ENCODE peak calls at places on chromosomes 13 and 19, in ten cellular contexts. A is NCI-H345; L is DMS153; C is foreskin fibroblast; O is GM12865; E is left ventricle myocardium inferior; X is C1 segment of cervical spinal cord; D is activated CD8-positive, alpha-beta memory T cell treated with anti-CD3 and anti-CD28 coated beads for 4 hours; P is ascending aorta; M is cardiac muscle cell. Y is an unnamed sample.

GRCh38 chr13:41463823-41464602 is 6.7 kb downstream of the RGCC start:
- DNase-seq in A (no peak), L (no peak), C (no peak), O (peak; percentile 27), E (no peak), X (no peak), D (peak; percentile 38), P (no peak), M (no peak), Y (peak; percentile 37)

GRCh38 chr13:40922437-40923040 is 96.6 kb downstream of the ELF1 start:
- DNase-seq in A (no peak), L (no peak), C (no peak), O (no peak), E (peak; percentile 22), X (no peak), D (no peak), P (no peak), M (peak; percentile 27), Y (no peak)

GRCh38 chr19:10116866-10117616 is 2.7 kb downstream of the EIF3G start:
- DNase-seq in A (no peak), L (no peak), C (no peak), O (no peak), E (no peak), X (no peak), D (no peak), P (no peak), M (no peak), Y (no peak)

GRCh38 chr19:28465317-28466086 is 747.4 kb downstream of the UQCRFS1 start:
- DNase-seq in A (no peak), L (no peak), C (peak; percentile 10), O (no peak), E (no peak), X (no peak), D (no peak), P (no peak), M (no peak), Y (no peak)

GRCh38 chr19:23867895-23868294 is 46.8 kb upstream of the ZNF726 start:
- DNase-seq in A (no peak), L (no peak), C (no peak), O (no peak), E (no peak), X (no peak), D (no peak), P (no peak), M (no peak), Y (no peak)

GRCh38 chr19:15161028-15161984 is 39.5 kb downstream of the NOTCH3 start:
- DNase-seq in A (peak; percentile 8), L (no peak), C (no peak), O (peak; percentile 67), E (no peak), X (no peak), D (no peak), P (no peak), M (no peak), Y (no peak)

GRCh38 chr19:47376589-47377144 is 27.6 kb downstream of the DHX34 start:
- DNase-seq in A (no peak), L (no peak), C (no peak), O (no peak), E (no peak), X (no peak), D (no peak), P (no peak), M (no peak), Y (no peak)

GRCh38 chr13:30486230-30487074 is 20.7 kb upstream of the HMGB1 start:
- DNase-seq in A (no peak), L (no peak), C (no peak), O (no peak), E (no peak), X (no peak), D (no peak), P (no peak), M (peak; percentile 16), Y (no peak)

GRCh38 chr19:9296336-9296735 is 13.3 kb downstream of the ZNF699 start:
- DNase-seq in A (no peak), L (no peak), C (no peak), O (no peak), E (no peak), X (no peak), D (no peak), P (no peak), M (no peak), Y (no peak)

GRCh38 chr13:94613051-94613450 is 11.4 kb downstream of the GPR180 start:
- DNase-seq in A (no peak), L (no peak), C (no peak), O (no peak), E (no peak), X (no peak), D (no peak), P (no peak), M (no peak), Y (no peak)

GRCh38 chr19:32576790-32577189 is 4.2 kb upstream of the PDCD5 start:
- DNase-seq in A (no peak), L (no peak), C (no peak), O (no peak), E (no peak), X (no peak), D (no peak), P (no peak), M (no peak), Y (no peak)

GRCh38 chr19:4730740-4731171 is 7.1 kb upstream of the DPP9 start:
- DNase-seq in A (peak; percentile 20), L (no peak), C (peak; percentile 28), O (peak; percentile 54), E (no peak), X (no peak), D (no peak), P (no peak), M (no peak), Y (no peak)

GRCh38 chr13:23578411-23579071 is 8.3 kb downstream of the TNFRSF19 start:
- DNase-seq in A (peak; percentile 67), L (peak; percentile 73), C (peak; percentile 92), O (peak; percentile 95), E (peak; percentile 82), X (peak; percentile 25), D (no peak), P (no peak), M (peak; percentile 79), Y (peak; percentile 93)

GRCh38 chr13:45331981-45332830 is 8.8 kb downstream of the TPT1 start:
- DNase-seq in A (no peak), L (no peak), C (peak; percentile 90), O (no peak), E (no peak), X (no peak), D (no peak), P (no peak), M (peak; percentile 95), Y (no peak)

GRCh38 chr13:100989424-100989823 is 314.8 kb upstream of the TMTC4 start:
- DNase-seq in A (no peak), L (no peak), C (no peak), O (no peak), E (no peak), X (no peak), D (no peak), P (no peak), M (no peak), Y (no peak)

GRCh38 chr13:66224644-66225043 is 1005.5 kb downstream of the PCDH9 start:
- DNase-seq in A (no peak), L (no peak), C (no peak), O (no peak), E (no peak), X (no peak), D (no peak), P (no peak), M (no peak), Y (no peak)

GRCh38 chr13:76216729-76217128 is 580.6 kb downstream of the LMO7 start:
- DNase-seq in A (no peak), L (no peak), C (peak; percentile 75), O (no peak), E (no peak), X (no peak), D (no peak), P (no peak), M (no peak), Y (no peak)

GRCh38 chr19:38288127-38288855 is 15.8 kb upstream of the C19orf33 start:
- DNase-seq in A (no peak), L (no peak), C (no peak), O (no peak), E (no peak), X (no peak), D (no peak), P (no peak), M (no peak), Y (no peak)

GRCh38 chr13:94608586-94608985 is 6.9 kb downstream of the GPR180 start:
- DNase-seq in A (no peak), L (no peak), C (no peak), O (no peak), E (no peak), X (no peak), D (no peak), P (no peak), M (peak; percentile 9), Y (no peak)

GRCh38 chr19:13154911-13155471 is 4.8 kb downstream of the IER2 start:
- DNase-seq in A (peak; percentile 25), L (peak; percentile 82), C (peak; percentile 69), O (peak; percentile 91), E (peak; percentile 54), X (no peak), D (peak; percentile 72), P (peak; percentile 48), M (peak; percentile 79), Y (peak; percentile 96)

GRCh38 chr13:99191900-99192399 is 8.7 kb upstream of the UBAC2 start:
- DNase-seq in A (no peak), L (no peak), C (peak; percentile 72), O (no peak), E (no peak), X (no peak), D (no peak), P (no peak), M (peak; percentile 8), Y (no peak)

GRCh38 chr19:55256562-55257460 is 2.0 kb downstream of the PPP6R1 start:
- DNase-seq in A (no peak), L (no peak), C (peak; percentile 19), O (no peak), E (no peak), X (no peak), D (no peak), P (no peak), M (no peak), Y (no peak)

GRCh38 chr19:49196527-49197240 is 39.1 kb downstream of the TRPM4 start:
- DNase-seq in A (peak; percentile 61), L (peak; percentile 34), C (no peak), O (no peak), E (peak; percentile 59), X (no peak), D (no peak), P (no peak), M (peak; percentile 12), Y (peak; percentile 89)

GRCh38 chr13:110126391-110126961 is 180.5 kb downstream of the COL4A1 start:
- DNase-seq in A (peak; percentile 74), L (peak; percentile 31), C (peak; percentile 93), O (no peak), E (peak; percentile 76), X (peak; percentile 48), D (no peak), P (no peak), M (peak; percentile 94), Y (peak; percentile 62)

GRCh38 chr13:41988244-41988643 is 27.3 kb upstream of the VWA8 start:
- DNase-seq in A (no peak), L (no peak), C (no peak), O (no peak), E (no peak), X (no peak), D (no peak), P (no peak), M (no peak), Y (no peak)

GRCh38 chr13:101942038-101942437 is 459.8 kb downstream of the FGF14 start:
- DNase-seq in A (peak; percentile 83), L (peak; percentile 79), C (peak; percentile 65), O (peak; percentile 25), E (no peak), X (no peak), D (no peak), P (no peak), M (peak; percentile 4), Y (no peak)

GRCh38 chr19:5654931-5655330 is 25.4 kb downstream of the MICOS13 start:
- DNase-seq in A (no peak), L (no peak), C (no peak), O (no peak), E (no peak), X (no peak), D (no peak), P (no peak), M (no peak), Y (no peak)

GRCh38 chr19:10505583-10506229 is 2.5 kb upstream of the KEAP1 start:
- DNase-seq in A (peak; percentile 43), L (no peak), C (peak; percentile 80), O (peak; percentile 85), E (peak; percentile 71), X (peak; percentile 35), D (peak; percentile 58), P (no peak), M (peak; percentile 75), Y (peak; percentile 87)

Y was measured in kidney.